ENCODE peak calls at places on chromosomes 1 and 21, in eight cellular contexts. One of them, this sample, is unnamed.

GRCh38 chr21:43768868-43769167 is 7.3 kb downstream of the CSTB start:
- DNase-seq in cardiac muscle cell: no peak
- DNase-seq in astrocyte: no peak
- DNase-seq in lower lobe of right lung: no peak
- DNase-seq in IMR-90: no peak
- DNase-seq in iPS DF 6.9: no peak
- DNase-seq in left ventricle myocardium inferior: no peak
- DNase-seq in CD8-positive, alpha-beta memory T cell: no peak
- DNase-seq in this sample: no peak

GRCh38 chr1:119347858-119348257 is 20.7 kb upstream of the HAO2 start:
- DNase-seq in cardiac muscle cell: no peak
- DNase-seq in astrocyte: peak; percentile 7
- DNase-seq in lower lobe of right lung: no peak
- DNase-seq in IMR-90: no peak
- DNase-seq in iPS DF 6.9: no peak
- DNase-seq in left ventricle myocardium inferior: no peak
- DNase-seq in CD8-positive, alpha-beta memory T cell: no peak
- DNase-seq in this sample: no peak

GRCh38 chr1:21924503-21925005 is 12.6 kb downstream of the HSPG2 start:
- DNase-seq in cardiac muscle cell: no peak
- DNase-seq in astrocyte: no peak
- DNase-seq in lower lobe of right lung: no peak
- DNase-seq in IMR-90: no peak
- DNase-seq in iPS DF 6.9: no peak
- DNase-seq in left ventricle myocardium inferior: no peak
- DNase-seq in CD8-positive, alpha-beta memory T cell: no peak
- DNase-seq in this sample: no peak

GRCh38 chr21:28359300-28359699 is 633.4 kb downstream of the LTN1 start:
- DNase-seq in cardiac muscle cell: no peak
- DNase-seq in astrocyte: no peak
- DNase-seq in lower lobe of right lung: no peak
- DNase-seq in IMR-90: no peak
- DNase-seq in iPS DF 6.9: no peak
- DNase-seq in left ventricle myocardium inferior: no peak
- DNase-seq in CD8-positive, alpha-beta memory T cell: no peak
- DNase-seq in this sample: no peak

GRCh38 chr1:68673771-68674170 is 176.9 kb upstream of the DEPDC1 start:
- DNase-seq in cardiac muscle cell: no peak
- DNase-seq in astrocyte: no peak
- DNase-seq in lower lobe of right lung: no peak
- DNase-seq in IMR-90: peak; percentile 0
- DNase-seq in iPS DF 6.9: no peak
- DNase-seq in left ventricle myocardium inferior: no peak
- DNase-seq in CD8-positive, alpha-beta memory T cell: no peak
- DNase-seq in this sample: no peak

GRCh38 chr21:46515109-46515508 is 56.4 kb downstream of the DIP2A start:
- DNase-seq in cardiac muscle cell: peak; percentile 16
- DNase-seq in astrocyte: peak; percentile 16
- DNase-seq in lower lobe of right lung: no peak
- DNase-seq in IMR-90: peak; percentile 13
- DNase-seq in iPS DF 6.9: no peak
- DNase-seq in left ventricle myocardium inferior: peak; percentile 52
- DNase-seq in CD8-positive, alpha-beta memory T cell: peak; percentile 73
- DNase-seq in this sample: no peak

GRCh38 chr21:20661745-20662470 is 336.3 kb upstream of the NCAM2 start:
- DNase-seq in cardiac muscle cell: no peak
- DNase-seq in astrocyte: no peak
- DNase-seq in lower lobe of right lung: no peak
- DNase-seq in IMR-90: no peak
- DNase-seq in iPS DF 6.9: peak; percentile 89
- DNase-seq in left ventricle myocardium inferior: no peak
- DNase-seq in CD8-positive, alpha-beta memory T cell: no peak
- DNase-seq in this sample: no peak

GRCh38 chr1:111813440-111814304 is 58.0 kb downstream of the DDX20 start:
- DNase-seq in cardiac muscle cell: no peak
- DNase-seq in astrocyte: no peak
- DNase-seq in lower lobe of right lung: no peak
- DNase-seq in IMR-90: no peak
- DNase-seq in iPS DF 6.9: no peak
- DNase-seq in left ventricle myocardium inferior: no peak
- DNase-seq in CD8-positive, alpha-beta memory T cell: no peak
- DNase-seq in this sample: no peak

DNA sequence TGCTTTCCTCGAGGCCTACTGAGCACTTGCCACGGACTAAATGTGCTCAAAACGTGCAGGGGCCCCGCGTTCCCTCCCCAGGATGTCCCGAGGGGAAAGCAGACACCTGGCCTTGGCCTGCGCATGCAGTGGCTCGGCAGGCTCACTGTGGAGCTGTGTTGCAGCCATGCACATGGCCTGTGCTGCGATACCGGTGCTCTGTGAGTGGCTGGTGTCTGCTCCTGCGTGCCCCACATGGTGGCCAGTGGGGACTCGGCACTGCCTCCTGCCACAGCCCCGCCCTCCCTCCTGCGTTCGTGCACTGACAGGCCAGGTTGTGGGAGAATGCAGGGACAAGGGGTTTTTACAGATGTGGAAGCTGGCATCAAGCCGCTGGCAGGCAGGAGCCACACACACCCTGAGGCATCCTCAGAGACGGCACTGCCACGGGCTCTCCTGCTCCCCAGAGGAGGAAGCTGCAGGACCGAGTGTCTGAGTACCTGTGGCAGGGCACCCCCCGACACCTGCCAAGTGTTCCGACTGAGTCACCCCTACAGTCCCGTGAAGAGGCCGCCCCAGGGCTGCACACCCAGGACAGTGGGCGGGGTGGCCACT is 16.9 kb upstream of the PTTG1IP start:
- DNase-seq in cardiac muscle cell: no peak
- DNase-seq in astrocyte: no peak
- DNase-seq in lower lobe of right lung: peak; percentile 45
- DNase-seq in IMR-90: no peak
- DNase-seq in iPS DF 6.9: no peak
- DNase-seq in left ventricle myocardium inferior: peak; percentile 11
- DNase-seq in CD8-positive, alpha-beta memory T cell: no peak
- DNase-seq in this sample: no peak
- H3K4me1 ChIP-seq in cardiac muscle cell: no peaks in the 10 kb centered on the region
- H3K4me1 ChIP-seq in astrocyte: no peaks in the 10 kb centered on the region
- H3K4me1 ChIP-seq in lower lobe of right lung: no peaks in the 10 kb centered on the region
- H3K4me1 ChIP-seq in IMR-90: no peaks in the 10 kb centered on the region
- H3K4me1 ChIP-seq in iPS DF 6.9: no peaks in the 10 kb centered on the region
- H3K4me1 ChIP-seq in left ventricle myocardium inferior: no peaks in the 10 kb centered on the region
- H3K4me1 ChIP-seq in CD8-positive, alpha-beta memory T cell: peaks cover 11% of the 10 kb centered on the region
- H3K4me1 ChIP-seq in this sample: no peaks in the 10 kb centered on the region

DNA sequence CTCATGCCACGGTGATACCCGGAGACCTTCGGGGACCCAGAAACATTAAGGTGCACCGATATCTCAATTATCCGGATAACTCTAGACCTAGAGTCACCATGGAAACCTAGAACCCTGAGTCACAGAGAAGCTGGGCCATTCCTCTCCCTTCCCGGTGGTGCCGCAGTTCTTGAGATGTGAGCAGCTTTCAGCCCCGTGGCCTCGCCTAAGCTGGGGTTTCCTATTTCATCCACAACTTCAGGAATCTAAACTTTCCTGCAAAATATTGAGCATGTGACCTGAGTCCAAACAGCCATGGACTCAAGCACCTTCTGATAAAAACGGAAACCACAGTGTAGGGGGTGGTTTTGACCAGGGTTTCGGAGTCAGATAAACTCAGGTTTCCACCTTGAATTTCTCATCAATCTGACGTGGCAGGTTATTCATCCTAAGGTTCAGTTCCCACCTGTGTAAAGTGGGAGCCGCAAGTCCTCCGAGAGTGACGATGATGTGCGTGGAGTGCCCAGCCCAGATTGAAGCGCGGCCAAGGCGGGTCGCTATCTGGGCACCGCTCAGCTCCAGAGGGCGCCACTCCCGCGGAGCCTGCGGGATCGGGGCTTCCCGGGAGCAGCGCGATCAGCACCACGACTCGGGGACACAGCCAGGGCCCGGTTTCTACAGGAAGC is 980 bp upstream of the ETS2 start:
- DNase-seq in cardiac muscle cell: peak; percentile 74
- DNase-seq in astrocyte: peak; percentile 58
- DNase-seq in lower lobe of right lung: peak; percentile 89
- DNase-seq in IMR-90: peak; percentile 54
- DNase-seq in iPS DF 6.9: no peak
- DNase-seq in left ventricle myocardium inferior: peak; percentile 79
- DNase-seq in CD8-positive, alpha-beta memory T cell: no peak
- DNase-seq in this sample: no peak
- H3K4me1 ChIP-seq in cardiac muscle cell: peaks cover 7% of the 10 kb centered on the region
- H3K4me1 ChIP-seq in astrocyte: peaks cover 27% of the 10 kb centered on the region
- H3K4me1 ChIP-seq in lower lobe of right lung: peaks cover 40% of the 10 kb centered on the region
- H3K4me1 ChIP-seq in IMR-90: peaks cover 25% of the 10 kb centered on the region
- H3K4me1 ChIP-seq in iPS DF 6.9: peaks cover 9% of the 10 kb centered on the region
- H3K4me1 ChIP-seq in left ventricle myocardium inferior: peaks cover 46% of the 10 kb centered on the region
- H3K4me1 ChIP-seq in CD8-positive, alpha-beta memory T cell: peaks cover 23% of the 10 kb centered on the region
- H3K4me1 ChIP-seq in this sample: peaks cover 11% of the 10 kb centered on the region

DNA sequence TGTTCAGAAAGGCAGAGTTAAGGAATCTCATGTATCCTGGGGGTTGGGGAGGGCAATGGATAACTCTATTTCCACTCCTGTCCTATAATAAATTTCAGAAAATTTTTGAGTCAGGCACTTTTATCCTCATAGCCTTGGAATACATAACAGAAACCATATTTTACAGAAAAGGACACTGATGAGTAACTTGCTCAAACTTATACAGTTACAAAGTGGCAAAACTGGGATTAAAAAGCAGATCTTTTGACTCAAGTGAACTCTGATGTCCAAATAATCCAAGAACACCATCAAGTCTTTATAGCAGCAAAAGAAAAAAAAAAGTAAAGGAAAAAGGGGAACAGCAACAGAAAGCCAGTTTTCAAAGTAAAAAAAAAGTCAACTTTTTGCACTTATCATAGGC is 36.9 kb downstream of the PHC2 start:
- DNase-seq in cardiac muscle cell: no peak
- DNase-seq in astrocyte: no peak
- DNase-seq in lower lobe of right lung: no peak
- DNase-seq in IMR-90: no peak
- DNase-seq in iPS DF 6.9: no peak
- DNase-seq in left ventricle myocardium inferior: no peak
- DNase-seq in CD8-positive, alpha-beta memory T cell: no peak
- DNase-seq in this sample: no peak
- H3K4me1 ChIP-seq in cardiac muscle cell: peaks cover 4% of the 10 kb centered on the region
- H3K4me1 ChIP-seq in astrocyte: peaks cover 19% of the 10 kb centered on the region
- H3K4me1 ChIP-seq in lower lobe of right lung: peaks cover 13% of the 10 kb centered on the region
- H3K4me1 ChIP-seq in IMR-90: peaks cover 39% of the 10 kb centered on the region
- H3K4me1 ChIP-seq in iPS DF 6.9: no peaks in the 10 kb centered on the region
- H3K4me1 ChIP-seq in left ventricle myocardium inferior: peaks cover 79% of the 10 kb centered on the region
- H3K4me1 ChIP-seq in CD8-positive, alpha-beta memory T cell: no peaks in the 10 kb centered on the region
- H3K4me1 ChIP-seq in this sample: peaks cover 10% of the 10 kb centered on the region

GRCh38 chr1:51628715-51629590 is 12.1 kb downstream of the OSBPL9 start:
- DNase-seq in cardiac muscle cell: no peak
- DNase-seq in astrocyte: no peak
- DNase-seq in lower lobe of right lung: no peak
- DNase-seq in IMR-90: no peak
- DNase-seq in iPS DF 6.9: no peak
- DNase-seq in left ventricle myocardium inferior: no peak
- DNase-seq in CD8-positive, alpha-beta memory T cell: no peak
- DNase-seq in this sample: no peak

GRCh38 chr1:51629918-51630317 is 13.0 kb downstream of the OSBPL9 start:
- DNase-seq in cardiac muscle cell: no peak
- DNase-seq in astrocyte: no peak
- DNase-seq in lower lobe of right lung: no peak
- DNase-seq in IMR-90: no peak
- DNase-seq in iPS DF 6.9: no peak
- DNase-seq in left ventricle myocardium inferior: no peak
- DNase-seq in CD8-positive, alpha-beta memory T cell: no peak
- DNase-seq in this sample: no peak

GRCh38 chr1:51630393-51630792 is 13.5 kb downstream of the OSBPL9 start:
- DNase-seq in cardiac muscle cell: no peak
- DNase-seq in astrocyte: no peak
- DNase-seq in lower lobe of right lung: no peak
- DNase-seq in IMR-90: no peak
- DNase-seq in iPS DF 6.9: no peak
- DNase-seq in left ventricle myocardium inferior: no peak
- DNase-seq in CD8-positive, alpha-beta memory T cell: no peak
- DNase-seq in this sample: no peak

GRCh38 chr1:51624851-51625250 is 8.0 kb downstream of the OSBPL9 start:
- DNase-seq in cardiac muscle cell: no peak
- DNase-seq in astrocyte: no peak
- DNase-seq in lower lobe of right lung: no peak
- DNase-seq in IMR-90: peak; percentile 47
- DNase-seq in iPS DF 6.9: no peak
- DNase-seq in left ventricle myocardium inferior: no peak
- DNase-seq in CD8-positive, alpha-beta memory T cell: no peak
- DNase-seq in this sample: no peak

DNA sequence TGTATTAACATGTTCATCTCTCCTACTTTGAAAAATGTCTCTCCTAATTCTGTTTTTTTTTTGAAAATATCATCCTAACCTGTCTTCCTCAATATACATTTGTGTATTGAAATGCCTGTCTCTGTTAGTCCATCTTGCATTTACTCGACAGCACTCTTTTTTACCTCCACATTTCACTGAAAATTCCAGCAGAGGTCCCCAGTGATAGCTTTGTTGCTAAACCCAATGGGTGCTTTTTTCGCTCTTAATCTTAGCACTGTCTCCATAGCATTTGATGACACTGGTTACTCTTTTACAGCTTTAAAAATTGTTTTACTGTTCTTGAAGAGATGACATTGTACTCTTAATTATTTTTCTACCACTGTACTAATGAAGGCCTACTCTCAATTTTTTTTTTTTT is 10.8 kb downstream of the OSBPL9 start:
- DNase-seq in cardiac muscle cell: peak; percentile 59
- DNase-seq in astrocyte: peak; percentile 23
- DNase-seq in lower lobe of right lung: no peak
- DNase-seq in IMR-90: peak; percentile 67
- DNase-seq in iPS DF 6.9: no peak
- DNase-seq in left ventricle myocardium inferior: no peak
- DNase-seq in CD8-positive, alpha-beta memory T cell: no peak
- DNase-seq in this sample: no peak
- H3K4me1 ChIP-seq in cardiac muscle cell: peaks cover 4% of the 10 kb centered on the region
- H3K4me1 ChIP-seq in astrocyte: peaks cover under 1% of the 10 kb centered on the region
- H3K4me1 ChIP-seq in lower lobe of right lung: peaks cover 2% of the 10 kb centered on the region
- H3K4me1 ChIP-seq in IMR-90: peaks cover 5% of the 10 kb centered on the region
- H3K4me1 ChIP-seq in iPS DF 6.9: no peaks in the 10 kb centered on the region
- H3K4me1 ChIP-seq in left ventricle myocardium inferior: peaks cover 75% of the 10 kb centered on the region
- H3K4me1 ChIP-seq in CD8-positive, alpha-beta memory T cell: no peaks in the 10 kb centered on the region
- H3K4me1 ChIP-seq in this sample: peaks cover 29% of the 10 kb centered on the region

This sample was measured in thoracic aorta.